ENCODE peak calls at places on chromosomes 13 and 19, in ten cellular contexts. One of them, this sample, is unnamed.

GRCh38 chr19:42178791-42179500 is 38.5 kb downstream of the DEDD2 start:
- DNase-seq in mammary epithelial cell: no peak
- DNase-seq in heart left ventricle: no peak
- DNase-seq in RWPE1: no peak
- DNase-seq in transverse colon: no peak
- DNase-seq in sigmoid colon: no peak
- DNase-seq in cardiac muscle cell: no peak
- DNase-seq in tibial nerve: no peak
- DNase-seq in A673: peak
- DNase-seq in thoracic aorta: no peak
- DNase-seq in this sample: no peak

GRCh38 chr19:18601875-18602274 is 4.7 kb downstream of the CRLF1 start:
- DNase-seq in mammary epithelial cell: no peak
- DNase-seq in heart left ventricle: no peak
- DNase-seq in RWPE1: no peak
- DNase-seq in transverse colon: no peak
- DNase-seq in sigmoid colon: no peak
- DNase-seq in cardiac muscle cell: no peak
- DNase-seq in tibial nerve: no peak
- DNase-seq in A673: no peak
- DNase-seq in thoracic aorta: no peak
- DNase-seq in this sample: no peak

GRCh38 chr13:47277774-47278173 is 380.9 kb upstream of the HTR2A start:
- DNase-seq in mammary epithelial cell: peak
- DNase-seq in heart left ventricle: no peak
- DNase-seq in RWPE1: no peak
- DNase-seq in transverse colon: no peak
- DNase-seq in sigmoid colon: no peak
- DNase-seq in cardiac muscle cell: peak
- DNase-seq in tibial nerve: no peak
- DNase-seq in A673: no peak
- DNase-seq in thoracic aorta: no peak
- DNase-seq in this sample: no peak

GRCh38 chr13:100875392-100876043 is 200.9 kb upstream of the TMTC4 start:
- DNase-seq in mammary epithelial cell: peak
- DNase-seq in heart left ventricle: no peak
- DNase-seq in RWPE1: peak
- DNase-seq in transverse colon: no peak
- DNase-seq in sigmoid colon: no peak
- DNase-seq in cardiac muscle cell: peak
- DNase-seq in tibial nerve: no peak
- DNase-seq in A673: peak
- DNase-seq in thoracic aorta: no peak
- DNase-seq in this sample: no peak

GRCh38 chr13:112253631-112254030 is 122.5 kb upstream of the SPACA7 start:
- DNase-seq in mammary epithelial cell: no peak
- DNase-seq in heart left ventricle: no peak
- DNase-seq in RWPE1: no peak
- DNase-seq in transverse colon: no peak
- DNase-seq in sigmoid colon: no peak
- DNase-seq in cardiac muscle cell: no peak
- DNase-seq in tibial nerve: no peak
- DNase-seq in A673: no peak
- DNase-seq in thoracic aorta: no peak
- DNase-seq in this sample: peak

GRCh38 chr13:73922728-73923393 is 211.3 kb downstream of the KLF12 start:
- DNase-seq in mammary epithelial cell: no peak
- DNase-seq in heart left ventricle: no peak
- DNase-seq in RWPE1: no peak
- DNase-seq in transverse colon: no peak
- DNase-seq in sigmoid colon: no peak
- DNase-seq in cardiac muscle cell: peak
- DNase-seq in tibial nerve: no peak
- DNase-seq in A673: no peak
- DNase-seq in thoracic aorta: no peak
- DNase-seq in this sample: no peak

GRCh38 chr19:52722062-52723005 is 12.5 kb downstream of the ZNF611 start:
- DNase-seq in mammary epithelial cell: peak
- DNase-seq in heart left ventricle: no peak
- DNase-seq in RWPE1: peak
- DNase-seq in transverse colon: no peak
- DNase-seq in sigmoid colon: no peak
- DNase-seq in cardiac muscle cell: peak
- DNase-seq in tibial nerve: no peak
- DNase-seq in A673: no peak
- DNase-seq in thoracic aorta: no peak
- DNase-seq in this sample: no peak

GRCh38 chr19:46724468-46724867 is 7.6 kb upstream of the PRKD2 start:
- DNase-seq in mammary epithelial cell: no peak
- DNase-seq in heart left ventricle: no peak
- DNase-seq in RWPE1: no peak
- DNase-seq in transverse colon: no peak
- DNase-seq in sigmoid colon: no peak
- DNase-seq in cardiac muscle cell: no peak
- DNase-seq in tibial nerve: no peak
- DNase-seq in A673: no peak
- DNase-seq in thoracic aorta: no peak
- DNase-seq in this sample: no peak

GRCh38 chr13:101289764-101290163 is 126.5 kb downstream of the NALCN start:
- DNase-seq in mammary epithelial cell: peak
- DNase-seq in heart left ventricle: no peak
- DNase-seq in RWPE1: no peak
- DNase-seq in transverse colon: no peak
- DNase-seq in sigmoid colon: no peak
- DNase-seq in cardiac muscle cell: peak
- DNase-seq in tibial nerve: no peak
- DNase-seq in A673: peak
- DNase-seq in thoracic aorta: no peak
- DNase-seq in this sample: no peak

DNA sequence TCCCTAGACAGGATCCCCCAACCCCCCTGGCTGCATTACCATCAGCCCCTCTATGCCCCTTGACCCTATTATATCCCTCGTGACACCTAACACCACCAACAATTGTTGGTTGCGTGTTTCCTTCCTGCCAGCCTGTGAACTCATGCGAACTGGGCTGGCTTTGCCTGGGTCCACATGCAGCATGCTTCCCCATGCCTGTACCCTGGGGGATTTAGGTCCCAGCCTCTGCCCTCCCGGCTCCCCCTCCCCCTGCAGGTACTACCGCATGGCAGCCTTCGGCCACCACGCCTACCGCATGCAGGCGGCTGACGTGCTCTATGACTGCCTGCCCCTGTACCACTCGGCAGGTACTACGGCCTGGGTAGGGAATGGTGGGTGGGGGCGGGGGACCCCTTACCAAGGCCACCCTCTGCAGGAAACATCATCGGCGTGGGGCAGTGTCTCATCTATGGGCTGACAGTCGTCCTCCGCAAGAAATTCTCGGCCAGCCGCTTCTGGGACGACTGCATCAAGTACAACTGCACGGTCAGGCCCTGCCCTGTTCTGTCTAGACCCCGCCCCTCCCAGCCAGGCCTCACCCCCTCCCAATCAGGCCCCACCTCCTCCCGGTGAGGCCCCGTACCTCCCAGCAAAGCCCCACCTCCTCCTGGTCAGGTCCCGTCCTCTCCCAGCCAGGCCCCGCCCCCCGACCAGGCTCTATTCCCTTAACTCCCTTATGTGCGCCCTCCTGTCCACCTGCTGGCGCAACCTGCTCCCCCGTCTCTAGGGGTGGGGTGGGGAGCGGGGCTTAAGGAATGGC is 18.5 kb downstream of the SLC27A1 start:
- DNase-seq in mammary epithelial cell: peak
- DNase-seq in heart left ventricle: peak
- DNase-seq in RWPE1: peak
- DNase-seq in transverse colon: peak
- DNase-seq in sigmoid colon: no peak
- DNase-seq in cardiac muscle cell: peak
- DNase-seq in tibial nerve: no peak
- DNase-seq in A673: peak
- DNase-seq in thoracic aorta: no peak
- DNase-seq in this sample: no peak
- TF ChIP-seq CTCF in mammary epithelial cell: no peak
- TF ChIP-seq CTCF in heart left ventricle: no peak
- TF ChIP-seq CTCF in RWPE1: no peak
- TF ChIP-seq CTCF in transverse colon: peak
- TF ChIP-seq CTCF in sigmoid colon: no peak
- TF ChIP-seq CTCF in cardiac muscle cell: no peak
- TF ChIP-seq CTCF in tibial nerve: no peak
- TF ChIP-seq CTCF in A673: peak
- TF ChIP-seq CTCF in thoracic aorta: no peak
- TF ChIP-seq CTCF in this sample: no peak

GRCh38 chr19:55646889-55647731 is 902 bp upstream of the CCDC106 start:
- DNase-seq in mammary epithelial cell: no peak
- DNase-seq in heart left ventricle: no peak
- DNase-seq in RWPE1: no peak
- DNase-seq in transverse colon: no peak
- DNase-seq in sigmoid colon: no peak
- DNase-seq in cardiac muscle cell: no peak
- DNase-seq in tibial nerve: no peak
- DNase-seq in A673: no peak
- DNase-seq in thoracic aorta: no peak
- DNase-seq in this sample: no peak
- H3K27ac ChIP-seq in mammary epithelial cell: no peak
- H3K27ac ChIP-seq in heart left ventricle: peak
- H3K27ac ChIP-seq in RWPE1: peak
- H3K27ac ChIP-seq in transverse colon: peak
- H3K27ac ChIP-seq in sigmoid colon: peak
- H3K27ac ChIP-seq in cardiac muscle cell: peak
- H3K27ac ChIP-seq in tibial nerve: peak
- H3K27ac ChIP-seq in A673: peak
- H3K27ac ChIP-seq in thoracic aorta: peak
- H3K27ac ChIP-seq in this sample: peak

DNA sequence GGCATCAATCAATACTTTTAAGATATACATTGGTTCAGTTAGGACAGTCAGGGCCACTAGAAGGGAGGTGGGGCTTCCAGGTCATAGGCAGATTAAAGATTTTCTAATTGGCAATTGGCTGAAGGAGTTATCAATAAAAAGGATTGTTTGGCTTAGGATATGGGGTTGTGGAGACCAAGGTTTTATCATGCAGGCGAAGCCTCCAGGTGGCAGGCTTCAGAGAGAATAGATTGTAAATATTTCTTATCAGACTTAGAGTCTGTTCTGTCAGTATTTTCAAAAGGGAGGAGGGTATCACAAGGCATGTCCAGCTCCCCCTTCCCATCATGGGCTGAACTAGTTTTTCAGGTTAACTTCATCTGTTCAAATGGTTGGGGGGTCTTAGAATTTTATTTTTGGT is 77.4 kb upstream of the FARP1 start:
- DNase-seq in mammary epithelial cell: no peak
- DNase-seq in heart left ventricle: no peak
- DNase-seq in RWPE1: no peak
- DNase-seq in transverse colon: no peak
- DNase-seq in sigmoid colon: no peak
- DNase-seq in cardiac muscle cell: no peak
- DNase-seq in tibial nerve: no peak
- DNase-seq in A673: no peak
- DNase-seq in thoracic aorta: no peak
- DNase-seq in this sample: no peak
- TF ChIP-seq CTCF in mammary epithelial cell: no peak
- TF ChIP-seq CTCF in heart left ventricle: no peak
- TF ChIP-seq CTCF in RWPE1: no peak
- TF ChIP-seq CTCF in transverse colon: no peak
- TF ChIP-seq CTCF in sigmoid colon: no peak
- TF ChIP-seq CTCF in cardiac muscle cell: no peak
- TF ChIP-seq CTCF in tibial nerve: no peak
- TF ChIP-seq CTCF in A673: peak
- TF ChIP-seq CTCF in thoracic aorta: no peak
- TF ChIP-seq CTCF in this sample: no peak

GRCh38 chr13:50192272-50192813 is 177.1 kb downstream of the KCNRG start:
- DNase-seq in mammary epithelial cell: no peak
- DNase-seq in heart left ventricle: no peak
- DNase-seq in RWPE1: no peak
- DNase-seq in transverse colon: no peak
- DNase-seq in sigmoid colon: no peak
- DNase-seq in cardiac muscle cell: no peak
- DNase-seq in tibial nerve: no peak
- DNase-seq in A673: no peak
- DNase-seq in thoracic aorta: no peak
- DNase-seq in this sample: no peak
- H3K27ac ChIP-seq in mammary epithelial cell: no peak
- H3K27ac ChIP-seq in heart left ventricle: no peak
- H3K27ac ChIP-seq in RWPE1: no peak
- H3K27ac ChIP-seq in transverse colon: no peak
- H3K27ac ChIP-seq in sigmoid colon: no peak
- H3K27ac ChIP-seq in cardiac muscle cell: no peak
- H3K27ac ChIP-seq in tibial nerve: no peak
- H3K27ac ChIP-seq in A673: no peak
- H3K27ac ChIP-seq in thoracic aorta: no peak
- H3K27ac ChIP-seq in this sample: no peak

GRCh38 chr19:2083174-2083854 is 12.8 kb downstream of the MOB3A start:
- DNase-seq in mammary epithelial cell: no peak
- DNase-seq in heart left ventricle: no peak
- DNase-seq in RWPE1: no peak
- DNase-seq in transverse colon: peak
- DNase-seq in sigmoid colon: peak
- DNase-seq in cardiac muscle cell: no peak
- DNase-seq in tibial nerve: no peak
- DNase-seq in A673: no peak
- DNase-seq in thoracic aorta: no peak
- DNase-seq in this sample: no peak

GRCh38 chr19:2084993-2085720 is 11.0 kb downstream of the MOB3A start:
- DNase-seq in mammary epithelial cell: peak
- DNase-seq in heart left ventricle: peak
- DNase-seq in RWPE1: no peak
- DNase-seq in transverse colon: peak
- DNase-seq in sigmoid colon: peak
- DNase-seq in cardiac muscle cell: peak
- DNase-seq in tibial nerve: no peak
- DNase-seq in A673: peak
- DNase-seq in thoracic aorta: no peak
- DNase-seq in this sample: peak

GRCh38 chr19:2089001-2089711 is 7.0 kb downstream of the MOB3A start:
- DNase-seq in mammary epithelial cell: peak
- DNase-seq in heart left ventricle: no peak
- DNase-seq in RWPE1: peak
- DNase-seq in transverse colon: no peak
- DNase-seq in sigmoid colon: no peak
- DNase-seq in cardiac muscle cell: no peak
- DNase-seq in tibial nerve: no peak
- DNase-seq in A673: no peak
- DNase-seq in thoracic aorta: no peak
- DNase-seq in this sample: no peak

GRCh38 chr19:2089727-2090053 is 6.4 kb downstream of the MOB3A start:
- DNase-seq in mammary epithelial cell: no peak
- DNase-seq in heart left ventricle: no peak
- DNase-seq in RWPE1: no peak
- DNase-seq in transverse colon: no peak
- DNase-seq in sigmoid colon: no peak
- DNase-seq in cardiac muscle cell: no peak
- DNase-seq in tibial nerve: no peak
- DNase-seq in A673: no peak
- DNase-seq in thoracic aorta: no peak
- DNase-seq in this sample: no peak

DNA sequence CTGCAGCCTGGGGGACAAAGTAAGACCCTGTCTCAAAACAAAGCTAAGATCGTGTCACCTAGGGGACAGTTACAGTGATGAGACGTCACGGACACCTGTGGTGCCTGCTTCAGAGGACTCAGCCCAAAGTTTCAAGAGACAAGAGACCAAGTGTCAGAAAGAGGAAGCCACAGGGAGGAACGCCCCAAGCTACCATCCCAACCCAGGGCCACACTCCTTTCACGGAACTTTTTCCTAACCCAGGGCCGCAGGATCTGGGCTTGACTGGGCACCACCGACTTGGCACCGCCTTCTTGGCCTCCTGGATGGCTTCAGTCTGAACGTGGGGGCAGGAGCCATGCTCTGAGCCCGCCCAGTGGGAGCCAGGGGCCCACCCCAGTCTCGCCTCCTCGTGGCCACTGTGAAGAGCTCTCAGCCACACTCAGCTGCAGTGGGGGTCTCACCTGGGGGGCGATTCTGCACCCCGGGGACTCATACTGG is 8.5 kb downstream of the MOB3A start:
- DNase-seq in mammary epithelial cell: no peak
- DNase-seq in heart left ventricle: no peak
- DNase-seq in RWPE1: no peak
- DNase-seq in transverse colon: peak
- DNase-seq in sigmoid colon: no peak
- DNase-seq in cardiac muscle cell: no peak
- DNase-seq in tibial nerve: no peak
- DNase-seq in A673: no peak
- DNase-seq in thoracic aorta: no peak
- DNase-seq in this sample: no peak
- TF ChIP-seq CTCF in mammary epithelial cell: no peak
- TF ChIP-seq CTCF in heart left ventricle: no peak
- TF ChIP-seq CTCF in RWPE1: no peak
- TF ChIP-seq CTCF in transverse colon: no peak
- TF ChIP-seq CTCF in sigmoid colon: no peak
- TF ChIP-seq CTCF in cardiac muscle cell: no peak
- TF ChIP-seq CTCF in tibial nerve: no peak
- TF ChIP-seq CTCF in A673: no peak
- TF ChIP-seq CTCF in thoracic aorta: no peak
- TF ChIP-seq CTCF in this sample: no peak

This sample was measured in right atrium auricular region.